ENCODE peak calls at places on chromosomes 13 and 19, in ten cellular contexts. P is transverse colon, Y is uterus, I is body of pancreas, S is IMR-90, C is breast epithelium, W is stomach, L is adrenal gland, E is heart left ventricle, V is Peyer's patch. D is an unnamed sample.

GRCh38 chr19:6773323-6773931 is 919 bp downstream of the VAV1 start:
- DNase-seq in C (no peak), P (peak), W (peak), S (no peak), E (peak), I (no peak), L (no peak), Y (no peak), V (peak), D (no peak)

GRCh38 chr13:67228909-67229308 is 1.2 kb downstream of the PCDH9 start:
- DNase-seq in S (peak), E (no peak), W (no peak), Y (no peak), C (no peak), I (no peak), P (no peak), V (no peak), L (no peak), D (no peak)

GRCh38 chr13:97976551-97977375 is 23.3 kb downstream of the IPO5 start:
- DNase-seq in C (peak), S (no peak), I (peak), P (peak), V (no peak), L (no peak), Y (no peak), E (peak), W (no peak), D (no peak)

GRCh38 chr19:11203194-11204075 is 6.1 kb upstream of the KANK2 start:
- DNase-seq in C (no peak), V (peak), W (peak), I (peak), L (peak), Y (peak), P (peak), S (peak), E (peak), D (peak)

GRCh38 chr13:103772576-103772975 is 706.4 kb upstream of the SLC10A2 start:
- DNase-seq in C (no peak), I (no peak), L (no peak), W (no peak), P (no peak), E (no peak), S (no peak), V (no peak), Y (no peak), D (no peak)

GRCh38 chr19:46471116-46471733 is at the start of gene PNMA8A:
- DNase-seq in P (peak), E (peak), V (peak), I (peak), S (peak), L (peak), C (no peak), Y (peak), W (peak), D (peak)

GRCh38 chr13:21326155-21327030 is 132.7 kb downstream of the ZDHHC20 start:
- DNase-seq in L (peak), Y (peak), E (no peak), W (peak), C (no peak), P (peak), V (peak), I (no peak), S (peak), D (peak)

GRCh38 chr19:15463865-15464371 is 426 bp downstream of the RASAL3 start:
- DNase-seq in Y (no peak), E (no peak), P (peak), L (no peak), S (no peak), W (peak), C (no peak), V (peak), I (no peak), D (no peak)

GRCh38 chr13:49443327-49443688 is 556 bp downstream of the CAB39L start:
- DNase-seq in S (peak), V (no peak), Y (no peak), L (no peak), W (no peak), P (no peak), C (no peak), E (no peak), I (no peak), D (no peak)

GRCh38 chr13:74891610-74892009 is 590.4 kb downstream of the TBC1D4 start:
- DNase-seq in I (no peak), W (no peak), C (no peak), V (no peak), Y (no peak), P (no peak), E (no peak), L (no peak), S (peak), D (no peak)

GRCh38 chr19:23882493-23882892 is 32.2 kb upstream of the ZNF726 start:
- DNase-seq in C (no peak), V (no peak), P (peak), S (no peak), E (no peak), W (peak), L (no peak), I (no peak), Y (no peak), D (no peak)
- TF ChIP-seq POLR2A in C (no peak), V (no peak), P (no peak), S (no peak), E (no peak), W (no peak), L (no peak), I (no peak), Y (no peak), D (no peak)

GRCh38 chr19:29547981-29548380 is 22.2 kb downstream of the VSTM2B start:
- DNase-seq in C (peak), W (peak), S (no peak), V (peak), E (no peak), P (no peak), Y (no peak), I (no peak), L (no peak), D (peak)

GRCh38 chr19:29544656-29545360 is 19.0 kb downstream of the VSTM2B start:
- DNase-seq in S (no peak), Y (no peak), W (no peak), P (no peak), L (no peak), C (peak), V (peak), I (no peak), E (peak), D (peak)

GRCh38 chr19:29547361-29547960 is 21.7 kb downstream of the VSTM2B start:
- DNase-seq in V (peak), W (peak), L (no peak), Y (no peak), C (peak), P (no peak), E (no peak), S (no peak), I (peak), D (no peak)

GRCh38 chr19:29546583-29547190 is 20.9 kb downstream of the VSTM2B start:
- DNase-seq in L (no peak), P (no peak), C (peak), V (peak), E (peak), W (no peak), Y (no peak), S (no peak), I (no peak), D (peak)

DNA sequence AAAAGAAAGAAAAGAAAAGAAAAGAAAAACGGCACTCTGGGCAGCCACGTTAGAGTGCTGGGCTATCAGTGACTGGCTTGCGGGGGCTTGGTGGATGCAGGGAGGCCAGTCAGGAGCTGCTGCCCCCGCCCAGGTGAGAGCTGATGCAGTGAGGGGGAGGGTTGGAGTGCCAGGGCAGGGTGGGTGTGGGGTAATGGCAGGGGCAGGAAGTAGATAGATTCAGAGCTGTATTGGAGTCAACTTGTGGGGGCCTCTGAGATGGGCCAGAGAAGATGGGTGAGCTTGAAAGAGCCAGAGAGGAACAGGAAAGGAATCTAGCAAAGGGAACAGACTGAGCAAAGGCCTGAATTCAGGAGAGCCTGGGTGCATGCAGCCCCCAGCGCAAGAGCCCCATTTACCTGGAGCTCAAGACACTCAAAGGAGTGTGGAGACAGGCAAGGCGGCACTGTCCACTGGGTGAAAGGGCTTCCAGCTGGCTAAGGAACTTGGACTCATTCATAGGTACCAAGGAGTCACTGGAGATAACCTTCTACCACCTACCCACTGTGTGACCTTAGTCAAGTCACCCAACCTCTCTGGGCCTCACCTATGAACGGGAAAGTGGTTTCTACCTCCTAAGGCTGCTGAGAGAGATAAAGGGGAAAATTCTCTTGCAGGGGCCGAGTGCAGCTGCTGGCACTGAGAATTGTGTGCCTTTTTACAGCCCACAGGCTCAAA is 20.2 kb downstream of the VSTM2B start:
- DNase-seq in Y (no peak), S (no peak), E (peak), P (no peak), L (no peak), W (no peak), C (peak), I (no peak), V (peak), D (peak)
- H3K27ac ChIP-seq in Y (no peak), S (no peak), E (no peak), P (no peak), L (no peak), W (no peak), C (no peak), I (no peak), V (no peak), D (no peak)

GRCh38 chr19:17054746-17055145 is 20.5 kb downstream of the HAUS8 start:
- DNase-seq in C (no peak), E (no peak), V (no peak), P (no peak), Y (no peak), W (no peak), I (no peak), L (no peak), S (no peak), D (no peak)
- TF ChIP-seq POLR2A in C (no peak), E (no peak), V (no peak), P (no peak), Y (no peak), W (no peak), I (no peak), L (no peak), S (no peak), D (no peak)

GRCh38 chr19:42251572-42251990 is 3.3 kb downstream of the ERF start:
- DNase-seq in L (no peak), V (no peak), Y (peak), E (no peak), S (no peak), C (no peak), P (no peak), W (no peak), I (no peak), D (peak)
- H3K27ac ChIP-seq in L (peak), V (peak), Y (peak), E (peak), S (peak), C (peak), P (peak), W (peak), I (peak), D (peak)